ENCODE peak calls at places on chromosomes 13 and 19, in seven cellular contexts. Y, V, A, R, W, D and I are unnamed samples.

GRCh38 chr13:76455960-76456359 is 430.2 kb downstream of the KCTD12 start:
- DNase-seq in Y (no peak), V (no peak), A (no peak), R (no peak), W (no peak), D (no peak), I (no peak)

GRCh38 chr19:45782820-45783785 is 813 bp upstream of the DMPK start:
- DNase-seq in Y (peak), V (no peak), A (no peak), R (no peak), W (no peak), D (no peak), I (no peak)

GRCh38 chr13:68872338-68872737 is 1235.3 kb upstream of the ATXN8OS start:
- DNase-seq in Y (no peak), V (no peak), A (no peak), R (no peak), W (no peak), D (no peak), I (no peak)

GRCh38 chr19:39915848-39916215 is 18.6 kb downstream of the FCGBP start:
- DNase-seq in Y (no peak), V (no peak), A (no peak), R (no peak), W (no peak), D (no peak), I (no peak)

GRCh38 chr13:45695198-45695730 is 6.9 kb upstream of the CBY2 start:
- DNase-seq in Y (no peak), V (no peak), A (no peak), R (no peak), W (no peak), D (no peak), I (peak)

GRCh38 chr19:6501740-6502648 is at the start of gene TUBB4A:
- DNase-seq in Y (peak), V (no peak), A (peak), R (peak), W (no peak), D (no peak), I (no peak)

GRCh38 chr19:45294291-45295029 is 28.2 kb downstream of the CKM start:
- DNase-seq in Y (no peak), V (no peak), A (no peak), R (no peak), W (no peak), D (no peak), I (no peak)

GRCh38 chr13:50969691-50970090 is 60.1 kb downstream of the RNASEH2B start:
- DNase-seq in Y (no peak), V (no peak), A (peak), R (no peak), W (peak), D (no peak), I (no peak)

GRCh38 chr13:27954406-27954851 is 14.7 kb downstream of the CDX2 start:
- DNase-seq in Y (peak), V (no peak), A (peak), R (no peak), W (no peak), D (no peak), I (no peak)

GRCh38 chr19:3253270-3253669 is 28.8 kb downstream of the CELF5 start:
- DNase-seq in Y (no peak), V (peak), A (no peak), R (no peak), W (no peak), D (no peak), I (no peak)
- TF ChIP-seq SIN3A in Y (no peak), V (no peak), A (no peak), R (no peak), W (no peak), D (no peak), I (no peak)

GRCh38 chr19:17103177-17103576 is 27.6 kb downstream of the MYO9B start:
- DNase-seq in Y (peak), V (peak), A (peak), R (peak), W (peak), D (no peak), I (no peak)
- TF ChIP-seq SIN3A in Y (no peak), V (no peak), A (no peak), R (no peak), W (no peak), D (no peak), I (no peak)

GRCh38 chr13:59702269-59702668 is 461.5 kb downstream of the DIAPH3 start:
- DNase-seq in Y (no peak), V (no peak), A (no peak), R (no peak), W (no peak), D (no peak), I (no peak)
- TF ChIP-seq SIN3A in Y (no peak), V (no peak), A (no peak), R (no peak), W (no peak), D (no peak), I (no peak)

DNA sequence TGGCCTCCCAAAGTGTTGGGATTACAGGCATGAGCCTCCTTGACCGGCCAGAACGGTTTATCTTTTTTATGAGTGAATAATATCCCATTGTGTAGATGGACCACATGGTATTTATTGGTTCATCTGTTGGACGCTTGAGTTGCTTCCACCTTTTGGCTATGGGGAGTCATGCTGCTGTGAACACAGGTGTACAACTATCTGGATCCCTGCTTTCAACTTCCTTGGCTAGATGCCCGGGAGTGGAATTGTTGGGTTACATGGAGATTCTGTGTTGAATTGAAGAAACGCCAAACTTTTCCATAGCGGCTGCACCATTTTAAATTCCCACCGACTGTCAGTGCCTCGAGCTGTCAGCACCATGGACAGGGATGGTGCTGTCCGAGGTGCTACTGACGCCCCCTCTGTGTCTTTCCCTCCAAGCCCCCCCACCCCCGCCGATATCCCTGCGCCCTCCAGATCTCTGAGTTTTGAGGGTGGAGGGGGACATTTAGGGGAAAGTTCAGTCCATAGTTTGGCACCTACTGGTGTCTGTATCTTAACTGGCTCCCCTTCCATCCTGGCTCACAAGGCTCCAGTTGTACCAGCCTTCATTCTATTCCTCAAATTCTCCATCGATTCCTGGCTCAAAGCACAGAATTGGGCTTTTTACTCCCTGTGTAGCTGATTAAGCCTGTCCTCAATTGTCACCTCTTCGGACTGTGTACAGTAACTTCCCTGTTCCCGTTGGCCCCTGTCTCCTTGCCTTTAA is 27.3 kb downstream of the PNPLA6 start:
- DNase-seq in Y (no peak), V (no peak), A (peak), R (peak), W (no peak), D (no peak), I (no peak)
- TF ChIP-seq SIN3A in Y (no peak), V (peak), A (peak), R (peak), W (peak), D (no peak), I (peak)

DNA sequence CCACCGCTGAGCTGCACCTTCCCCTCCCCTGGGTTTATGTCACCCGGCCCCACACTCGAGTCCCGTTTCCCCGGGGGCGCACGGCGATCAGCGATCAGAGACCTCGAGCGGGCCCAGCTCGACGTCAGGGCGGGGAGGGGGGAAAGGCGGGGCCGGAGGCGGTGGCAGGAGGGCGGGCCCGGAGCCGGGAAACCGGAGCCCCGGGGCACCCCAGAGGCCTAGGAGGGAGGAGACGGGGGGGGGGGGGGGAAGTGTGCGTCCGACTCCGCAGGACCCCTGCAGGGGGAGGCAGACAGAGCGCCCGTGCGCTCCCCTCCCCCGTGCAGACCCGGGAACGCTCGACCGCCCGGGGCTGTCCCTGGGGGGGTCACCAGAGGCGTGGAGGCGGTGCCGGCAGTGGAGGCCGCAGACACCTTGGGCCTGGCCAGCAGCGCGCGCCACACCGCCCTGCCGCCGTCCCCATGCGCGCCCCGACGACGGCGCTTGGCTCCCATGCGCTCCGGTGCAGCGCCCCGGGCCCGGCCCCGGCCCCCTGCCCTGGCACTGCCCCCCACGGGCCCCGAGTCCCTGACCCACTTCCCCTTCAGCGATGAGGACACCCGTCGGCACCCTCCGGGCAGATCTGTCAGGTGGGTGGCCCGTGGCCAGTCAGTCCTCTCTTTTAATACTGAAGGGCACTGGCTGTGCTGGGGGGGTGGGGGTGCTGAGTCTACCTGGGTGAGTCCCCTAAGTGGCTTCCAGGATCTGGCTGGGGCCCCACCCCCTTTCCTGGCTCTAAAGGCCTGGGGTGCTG is 11.8 kb downstream of the PDE4A start:
- DNase-seq in Y (peak), V (no peak), A (peak), R (peak), W (no peak), D (no peak), I (no peak)
- TF ChIP-seq SIN3A in Y (no peak), V (no peak), A (no peak), R (no peak), W (no peak), D (no peak), I (no peak)

DNA sequence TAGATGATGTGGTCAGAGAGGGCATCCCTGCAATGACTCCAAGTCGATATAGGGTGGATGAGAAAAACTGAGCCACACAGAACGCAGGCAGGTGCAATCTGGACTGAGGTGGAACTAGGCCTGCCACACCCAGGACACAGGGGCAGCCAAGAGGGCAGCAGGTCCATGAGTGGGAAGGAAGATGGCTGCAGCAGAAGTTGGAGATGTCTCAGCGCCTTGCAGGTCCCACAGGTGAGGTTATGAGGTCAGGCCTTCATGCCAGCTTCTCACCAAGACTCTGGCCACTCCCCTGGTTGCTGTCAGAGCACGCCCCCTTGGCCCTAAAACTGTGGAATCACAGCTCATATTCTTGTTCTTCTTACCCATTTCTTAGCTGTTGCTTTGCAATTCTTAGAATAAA is 147.7 kb upstream of the VSTM2B start:
- DNase-seq in Y (no peak), V (no peak), A (peak), R (no peak), W (no peak), D (no peak), I (no peak)
- TF ChIP-seq SIN3A in Y (no peak), V (no peak), A (no peak), R (no peak), W (no peak), D (no peak), I (no peak)

GRCh38 chr19:50428768-50429463 is 3.8 kb upstream of the MYBPC2 start:
- DNase-seq in Y (no peak), V (no peak), A (no peak), R (no peak), W (no peak), D (no peak), I (no peak)
- TF ChIP-seq SIN3A in Y (no peak), V (no peak), A (no peak), R (no peak), W (no peak), D (no peak), I (no peak)

GRCh38 chr19:42255766-42256750 is 1.1 kb upstream of the ERF start:
- DNase-seq in Y (peak), V (no peak), A (no peak), R (no peak), W (no peak), D (no peak), I (no peak)
- TF ChIP-seq SIN3A in Y (no peak), V (no peak), A (no peak), R (no peak), W (no peak), D (no peak), I (no peak)

DNA sequence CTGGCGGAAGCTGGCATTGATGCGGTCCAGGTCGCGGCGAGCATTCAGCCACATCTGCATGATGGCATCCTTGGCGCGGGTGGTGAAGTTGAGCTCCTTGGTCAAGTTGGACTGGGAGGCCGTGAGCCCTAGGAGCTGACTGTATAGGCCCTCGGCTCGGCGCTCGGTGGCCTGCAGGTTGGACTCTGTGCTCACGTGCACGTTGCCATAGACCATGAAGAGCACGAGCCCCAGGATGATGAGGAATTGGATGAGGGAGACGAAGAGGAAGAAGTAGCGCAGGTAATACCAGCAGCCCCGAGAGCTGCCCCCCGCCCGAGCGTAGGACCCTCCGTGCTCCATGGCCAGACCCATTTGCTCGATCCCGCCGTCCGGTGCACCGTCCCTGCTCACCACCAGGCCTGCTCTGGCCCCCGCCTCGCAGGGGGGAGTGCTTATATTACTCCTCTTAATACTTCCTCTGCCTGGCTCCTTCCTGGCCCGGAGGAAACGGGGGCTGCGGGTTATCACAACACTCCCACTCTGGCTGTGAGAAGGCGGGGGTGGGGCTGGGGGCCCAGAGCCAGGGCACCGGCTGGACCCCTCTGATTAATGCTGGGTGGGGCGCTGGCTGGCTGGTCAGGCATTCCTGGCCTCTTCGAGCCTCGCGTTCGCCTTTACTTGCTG is at the start of gene PLVAP:
- DNase-seq in Y (no peak), V (no peak), A (no peak), R (peak), W (no peak), D (no peak), I (no peak)
- TF ChIP-seq SIN3A in Y (no peak), V (no peak), A (no peak), R (no peak), W (no peak), D (no peak), I (no peak)

GRCh38 chr19:33295621-33296472 is 6.5 kb downstream of the CEBPA start:
- DNase-seq in Y (no peak), V (no peak), A (no peak), R (no peak), W (no peak), D (no peak), I (no peak)

GRCh38 chr19:33298146-33298911 is 4.0 kb downstream of the CEBPA start:
- DNase-seq in Y (peak), V (no peak), A (peak), R (no peak), W (no peak), D (no peak), I (no peak)

GRCh38 chr19:33294058-33294798 is 8.1 kb downstream of the CEBPA start:
- DNase-seq in Y (no peak), V (no peak), A (no peak), R (no peak), W (no peak), D (no peak), I (no peak)

GRCh38 chr19:33297401-33298145 is 4.8 kb downstream of the CEBPA start:
- DNase-seq in Y (peak), V (no peak), A (no peak), R (no peak), W (no peak), D (no peak), I (no peak)

GRCh38 chr19:33296473-33297060 is 5.8 kb downstream of the CEBPA start:
- DNase-seq in Y (peak), V (no peak), A (no peak), R (no peak), W (no peak), D (no peak), I (no peak)
- TF ChIP-seq SIN3A in Y (no peak), V (no peak), A (no peak), R (no peak), W (no peak), D (no peak), I (no peak)